ENCODE peak calls at places on chromosomes 16 and 17, in ten cellular contexts. A, K, R, J, Y, S, D, M, T and Q are unnamed samples.

GRCh38 chr16:87053016-87053982 is 263.9 kb downstream of the C16orf95 start:
- DNase-seq in Y (no peak), D (no peak), A (peak; percentile 68), J (no peak), S (no peak), R (peak; percentile 87), K (no peak), M (no peak), T (no peak), Q (no peak)

GRCh38 chr17:68595496-68595895 is 5.7 kb downstream of the FAM20A start:
- DNase-seq in R (no peak), Y (no peak), J (peak; percentile 47), K (peak; percentile 67), T (no peak), S (no peak), M (no peak), D (no peak), A (no peak), Q (no peak)

GRCh38 chr17:80688994-80689635 is 144.5 kb downstream of the RPTOR start:
- DNase-seq in J (no peak), T (no peak), S (no peak), M (no peak), A (no peak), R (no peak), D (no peak), K (no peak), Y (no peak), Q (no peak)

GRCh38 chr16:32116080-32116479 is 137.0 kb upstream of the TP53TG3D start:
- DNase-seq in D (no peak), R (no peak), J (no peak), Y (no peak), T (no peak), S (no peak), M (no peak), A (no peak), K (no peak), Q (no peak)

GRCh38 chr17:33560871-33561270 is 267.8 kb upstream of the ASIC2 start:
- DNase-seq in J (no peak), K (no peak), M (no peak), Y (no peak), T (no peak), D (no peak), R (no peak), A (no peak), S (no peak), Q (no peak)

GRCh38 chr16:88468289-88469129 is 15.4 kb downstream of the ZFPM1 start:
- DNase-seq in T (no peak), K (no peak), R (peak; percentile 97), A (peak; percentile 95), J (peak; percentile 53), M (no peak), Y (no peak), S (peak; percentile 36), D (peak; percentile 10), Q (peak; percentile 64)

GRCh38 chr16:73018796-73019455 is 29.0 kb downstream of the ZFHX3 start:
- DNase-seq in A (no peak), T (no peak), K (no peak), S (no peak), Y (no peak), D (no peak), M (no peak), R (peak; percentile 22), J (no peak), Q (no peak)

GRCh38 chr17:75499313-75500022 is 15.9 kb downstream of the CASKIN2 start:
- DNase-seq in D (no peak), T (no peak), Y (no peak), S (no peak), K (no peak), M (no peak), R (no peak), J (peak; percentile 39), A (no peak), Q (no peak)

DNA sequence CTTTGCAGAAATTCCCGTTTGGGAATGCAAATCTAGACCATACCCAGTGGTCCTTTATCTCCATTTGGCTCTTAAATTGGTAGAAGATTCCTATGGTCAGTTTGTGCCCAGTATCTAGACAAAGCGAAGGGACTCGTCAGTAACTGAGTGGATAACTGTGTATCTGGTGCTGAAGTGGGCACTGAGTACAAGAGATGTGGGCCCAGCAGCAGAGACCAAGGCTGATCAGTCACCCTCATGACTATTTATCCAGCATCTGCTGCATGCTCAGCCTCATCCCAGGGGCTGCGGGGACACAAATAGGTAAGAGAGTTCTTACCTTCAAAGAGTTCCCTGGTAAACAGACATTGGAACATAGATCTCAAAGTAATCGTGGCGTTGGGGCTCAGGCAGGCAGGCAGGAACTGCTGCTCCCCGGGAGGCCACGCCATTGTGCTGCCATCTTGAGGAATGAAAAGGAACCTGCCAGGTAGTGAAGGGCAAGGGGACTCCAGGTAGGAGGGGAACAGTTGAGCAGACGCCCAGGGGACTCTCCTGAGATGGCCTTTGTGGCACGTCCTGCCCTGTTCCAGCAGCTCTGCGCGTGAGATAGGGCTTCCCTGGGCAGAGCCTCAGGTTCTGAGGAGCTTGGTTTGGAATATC is 10.3 kb downstream of the NT5M start:
- DNase-seq in M (peak; percentile 70), T (no peak), R (peak; percentile 95), A (peak; percentile 89), Y (peak; percentile 66), K (no peak), S (peak; percentile 60), D (peak; percentile 45), J (peak; percentile 36), Q (no peak)
- TF ChIP-seq CTCF in M (peak; percentile 58), T (peak; percentile 17), R (peak; percentile 81), A (peak; percentile 87), Y (peak; percentile 8), K (peak; percentile 43), S (peak; percentile 74), D (peak; percentile 89), J (peak; percentile 43), Q (peak; percentile 40)

DNA sequence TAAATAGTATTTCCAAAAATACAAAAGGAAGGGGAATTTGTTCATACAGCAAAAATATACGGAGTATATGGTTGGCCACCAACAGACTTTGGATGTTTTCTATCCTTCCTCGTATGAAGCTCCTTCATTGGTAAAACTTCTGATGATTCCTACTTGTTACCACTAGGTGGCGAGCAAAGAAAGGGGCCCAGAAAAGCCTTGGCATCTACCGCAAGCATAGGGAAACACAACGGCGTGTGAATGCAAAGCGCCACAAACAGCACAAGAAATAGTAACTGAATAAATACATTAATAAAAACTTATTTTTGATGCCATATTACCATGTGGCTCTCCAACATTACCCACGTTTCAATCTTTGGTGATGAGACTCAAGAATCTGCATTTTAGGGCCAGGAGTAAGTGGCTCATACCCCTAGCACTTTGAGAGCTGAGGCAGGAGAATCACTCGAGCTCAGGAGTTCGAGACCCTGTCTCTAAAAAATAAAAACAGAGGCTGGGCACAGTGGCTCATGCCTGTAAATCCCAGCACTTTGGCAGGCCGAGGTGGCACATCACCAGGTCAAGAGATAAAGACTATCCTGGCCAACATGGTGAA is 34.5 kb downstream of the YWHAE start:
- DNase-seq in J (peak; percentile 89), Y (peak; percentile 63), R (peak; percentile 86), T (peak; percentile 71), K (peak; percentile 78), D (peak; percentile 67), M (peak; percentile 63), S (peak; percentile 78), A (peak; percentile 92), Q (peak; percentile 88)
- H3K4me3 ChIP-seq in J (no peak overlapping the region), Y (no peak overlapping the region), R (no peak overlapping the region), T (no peak overlapping the region), K (no peak overlapping the region), D (no peak overlapping the region), M (no peak overlapping the region), S (no peak overlapping the region), A (no peak overlapping the region), Q (no peak overlapping the region)

GRCh38 chr16:529012-529575 is 1.6 kb downstream of the CAPN15 start:
- DNase-seq in K (no peak), A (no peak), R (no peak), J (no peak), S (no peak), T (no peak), Y (peak; percentile 53), M (peak; percentile 47), D (no peak), Q (no peak)

GRCh38 chr16:528111-529011 is 849 bp downstream of the CAPN15 start:
- DNase-seq in D (peak; percentile 78), T (peak; percentile 67), Y (peak; percentile 82), S (peak; percentile 39), M (peak; percentile 87), J (peak; percentile 65), K (peak; percentile 65), R (peak; percentile 68), A (peak; percentile 63), Q (peak; percentile 70)

GRCh38 chr16:525520-526180 is 1.9 kb upstream of the CAPN15 start:
- DNase-seq in M (no peak), J (peak; percentile 75), T (no peak), K (peak; percentile 82), D (peak; percentile 93), Y (no peak), A (no peak), S (peak; percentile 88), R (no peak), Q (peak; percentile 80)

GRCh38 chr16:526181-527014 is 1.1 kb upstream of the CAPN15 start:
- DNase-seq in Y (peak; percentile 43), R (peak; percentile 81), D (peak; percentile 37), M (peak; percentile 43), S (peak; percentile 4), K (peak; percentile 40), J (peak; percentile 70), A (peak; percentile 76), T (peak; percentile 70), Q (peak; percentile 65)

GRCh38 chr16:527015-527903 is at the start of gene CAPN15:
- DNase-seq in Y (peak; percentile 83), M (peak; percentile 89), K (peak; percentile 83), D (peak; percentile 86), S (peak; percentile 69), J (peak; percentile 95), A (peak; percentile 90), T (peak; percentile 86), R (peak; percentile 94), Q (peak; percentile 88)
- TF ChIP-seq CTCF in Y (peak; percentile 15), M (peak; percentile 88), K (no peak), D (peak; percentile 32), S (no peak), J (peak; percentile 2), A (no peak), T (no peak), R (peak; percentile 64), Q (peak; percentile 12)

GRCh38 chr17:45902892-45903346 is 8.6 kb downstream of the MAPT start:
- DNase-seq in R (no peak), M (no peak), Y (peak; percentile 39), S (peak; percentile 38), D (no peak), K (no peak), J (no peak), A (no peak), T (no peak), Q (no peak)

GRCh38 chr17:45905812-45906211 is 11.5 kb downstream of the MAPT start:
- DNase-seq in R (no peak), T (no peak), S (no peak), J (no peak), K (no peak), D (no peak), M (no peak), A (no peak), Y (no peak), Q (no peak)

GRCh38 chr17:45906927-45907622 is 12.7 kb downstream of the MAPT start:
- DNase-seq in S (no peak), D (no peak), Y (no peak), J (no peak), K (no peak), R (no peak), T (no peak), A (no peak), M (no peak), Q (no peak)

GRCh38 chr17:45906237-45906636 is 11.9 kb downstream of the MAPT start:
- DNase-seq in S (no peak), D (no peak), M (no peak), J (no peak), K (no peak), R (no peak), A (no peak), T (no peak), Y (no peak), Q (no peak)

DNA sequence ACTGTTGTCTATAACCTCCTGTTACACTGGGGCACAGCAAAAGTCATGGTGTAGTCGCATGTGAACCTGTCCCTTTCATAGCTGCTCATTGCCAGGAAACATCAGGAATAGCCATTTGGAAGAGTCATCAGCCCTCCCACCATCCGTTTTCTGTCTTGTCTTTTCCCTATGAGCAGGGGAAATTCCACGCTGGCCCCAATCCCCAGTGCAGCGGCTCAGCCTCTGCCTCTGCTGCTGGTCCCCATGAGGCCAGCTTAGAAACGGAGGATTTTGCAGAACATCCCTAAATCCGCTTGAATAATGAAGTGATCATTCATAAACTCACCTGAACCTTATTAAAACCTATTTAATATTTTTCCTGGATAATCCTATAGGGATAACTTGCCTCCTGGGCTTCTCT is 10.5 kb downstream of the MAPT start:
- DNase-seq in S (no peak), K (no peak), D (no peak), T (no peak), R (no peak), J (no peak), M (no peak), Y (no peak), A (peak; percentile 29), Q (no peak)
- H3K4me3 ChIP-seq in S (no peak overlapping the region), K (no peak overlapping the region), D (no peak overlapping the region), T (no peak overlapping the region), R (no peak overlapping the region), J (no peak overlapping the region), M (no peak overlapping the region), Y (no peak overlapping the region), A (no peak overlapping the region), Q (no peak overlapping the region)